ENCODE peak calls at places on chromosomes 12 and 14, in six cellular contexts. One of them, this sample, is unnamed.

GRCh38 chr12:32181498-32182175 is 75.0 kb downstream of the BICD1 start:
- DNase-seq in sigmoid colon: no peak
- DNase-seq in breast epithelium: no peak
- DNase-seq in suprapubic skin: no peak
- DNase-seq in transverse colon: no peak
- DNase-seq in HL-60: no peak
- DNase-seq in this sample: peak; percentile 15

GRCh38 chr14:104957146-104958113 is 20.7 kb downstream of the AHNAK2 start:
- DNase-seq in sigmoid colon: no peak
- DNase-seq in breast epithelium: no peak
- DNase-seq in suprapubic skin: no peak
- DNase-seq in transverse colon: no peak
- DNase-seq in HL-60: no peak
- DNase-seq in this sample: no peak

GRCh38 chr12:22042981-22043669 is 2.9 kb upstream of the CMAS start:
- DNase-seq in sigmoid colon: no peak
- DNase-seq in breast epithelium: no peak
- DNase-seq in suprapubic skin: no peak
- DNase-seq in transverse colon: no peak
- DNase-seq in HL-60: peak; percentile 51
- DNase-seq in this sample: no peak

GRCh38 chr14:68449565-68450295 is 343.1 kb downstream of the ZFP36L1 start:
- DNase-seq in sigmoid colon: no peak
- DNase-seq in breast epithelium: no peak
- DNase-seq in suprapubic skin: no peak
- DNase-seq in transverse colon: no peak
- DNase-seq in HL-60: no peak
- DNase-seq in this sample: no peak

GRCh38 chr14:44149597-44149996 is 357.5 kb downstream of the FSCB start:
- DNase-seq in sigmoid colon: no peak
- DNase-seq in breast epithelium: no peak
- DNase-seq in suprapubic skin: no peak
- DNase-seq in transverse colon: no peak
- DNase-seq in HL-60: no peak
- DNase-seq in this sample: no peak

GRCh38 chr14:105026033-105026785 is 5.3 kb upstream of the CDCA4 start:
- DNase-seq in sigmoid colon: no peak
- DNase-seq in breast epithelium: no peak
- DNase-seq in suprapubic skin: no peak
- DNase-seq in transverse colon: no peak
- DNase-seq in HL-60: peak; percentile 49
- DNase-seq in this sample: no peak

GRCh38 chr12:100675432-100675831 is 101.9 kb downstream of the GAS2L3 start:
- DNase-seq in sigmoid colon: no peak
- DNase-seq in breast epithelium: no peak
- DNase-seq in suprapubic skin: no peak
- DNase-seq in transverse colon: peak; percentile 14
- DNase-seq in HL-60: no peak
- DNase-seq in this sample: no peak

GRCh38 chr12:5905757-5906156 is 39.3 kb downstream of the ANO2 start:
- DNase-seq in sigmoid colon: no peak
- DNase-seq in breast epithelium: no peak
- DNase-seq in suprapubic skin: no peak
- DNase-seq in transverse colon: no peak
- DNase-seq in HL-60: no peak
- DNase-seq in this sample: no peak

GRCh38 chr12:109880938-109881337 is 597 bp upstream of the GLTP start:
- DNase-seq in sigmoid colon: no peak
- DNase-seq in breast epithelium: no peak
- DNase-seq in suprapubic skin: no peak
- DNase-seq in transverse colon: no peak
- DNase-seq in HL-60: no peak
- DNase-seq in this sample: no peak

GRCh38 chr14:102760485-102761193 is 16.6 kb upstream of the TRAF3 start:
- DNase-seq in sigmoid colon: no peak
- DNase-seq in breast epithelium: no peak
- DNase-seq in suprapubic skin: no peak
- DNase-seq in transverse colon: no peak
- DNase-seq in HL-60: no peak
- DNase-seq in this sample: no peak

GRCh38 chr14:72822946-72823611 is 70.8 kb downstream of the DPF3 start:
- DNase-seq in sigmoid colon: no peak
- DNase-seq in breast epithelium: no peak
- DNase-seq in suprapubic skin: peak; percentile 16
- DNase-seq in transverse colon: no peak
- DNase-seq in HL-60: no peak
- DNase-seq in this sample: no peak

GRCh38 chr12:23128462-23128861 is 503.5 kb downstream of the ETNK1 start:
- DNase-seq in sigmoid colon: no peak
- DNase-seq in breast epithelium: no peak
- DNase-seq in suprapubic skin: no peak
- DNase-seq in transverse colon: no peak
- DNase-seq in HL-60: no peak
- DNase-seq in this sample: no peak

GRCh38 chr12:56897844-56898341 is 36.3 kb downstream of the SDR9C7 start:
- DNase-seq in sigmoid colon: no peak
- DNase-seq in breast epithelium: no peak
- DNase-seq in suprapubic skin: no peak
- DNase-seq in transverse colon: no peak
- DNase-seq in HL-60: no peak
- DNase-seq in this sample: peak; percentile 71

GRCh38 chr12:98968896-98969295 is 323.8 kb downstream of the APAF1 start:
- DNase-seq in sigmoid colon: peak; percentile 63
- DNase-seq in breast epithelium: no peak
- DNase-seq in suprapubic skin: no peak
- DNase-seq in transverse colon: no peak
- DNase-seq in HL-60: no peak
- DNase-seq in this sample: no peak

GRCh38 chr14:59166258-59166657 is 22.2 kb upstream of the DAAM1 start:
- DNase-seq in sigmoid colon: no peak
- DNase-seq in breast epithelium: no peak
- DNase-seq in suprapubic skin: no peak
- DNase-seq in transverse colon: no peak
- DNase-seq in HL-60: no peak
- DNase-seq in this sample: no peak

GRCh38 chr14:60356921-60357550 is 108.0 kb downstream of the PPM1A start:
- DNase-seq in sigmoid colon: no peak
- DNase-seq in breast epithelium: no peak
- DNase-seq in suprapubic skin: no peak
- DNase-seq in transverse colon: no peak
- DNase-seq in HL-60: no peak
- DNase-seq in this sample: no peak

GRCh38 chr14:68479247-68479646 is 313.6 kb downstream of the ZFP36L1 start:
- DNase-seq in sigmoid colon: no peak
- DNase-seq in breast epithelium: no peak
- DNase-seq in suprapubic skin: no peak
- DNase-seq in transverse colon: no peak
- DNase-seq in HL-60: no peak
- DNase-seq in this sample: no peak

GRCh38 chr12:105205322-105206048 is 30.5 kb downstream of the APPL2 start:
- DNase-seq in sigmoid colon: no peak
- DNase-seq in breast epithelium: no peak
- DNase-seq in suprapubic skin: no peak
- DNase-seq in transverse colon: peak; percentile 61
- DNase-seq in HL-60: no peak
- DNase-seq in this sample: peak; percentile 49

GRCh38 chr14:37172024-37172869 is at the start of gene SLC25A21:
- DNase-seq in sigmoid colon: peak; percentile 87
- DNase-seq in breast epithelium: peak; percentile 75
- DNase-seq in suprapubic skin: peak; percentile 66
- DNase-seq in transverse colon: peak; percentile 68
- DNase-seq in HL-60: no peak
- DNase-seq in this sample: peak; percentile 72

GRCh38 chr14:34496007-34496678 is 34.1 kb upstream of the SPTSSA start:
- DNase-seq in sigmoid colon: peak; percentile 78
- DNase-seq in breast epithelium: no peak
- DNase-seq in suprapubic skin: peak; percentile 62
- DNase-seq in transverse colon: no peak
- DNase-seq in HL-60: no peak
- DNase-seq in this sample: no peak

GRCh38 chr12:77710209-77710608 is 120.5 kb upstream of the NAV3 start:
- DNase-seq in sigmoid colon: no peak
- DNase-seq in breast epithelium: no peak
- DNase-seq in suprapubic skin: no peak
- DNase-seq in transverse colon: no peak
- DNase-seq in HL-60: no peak
- DNase-seq in this sample: no peak

GRCh38 chr12:86134571-86134970 is 121.6 kb downstream of the MGAT4C start:
- DNase-seq in sigmoid colon: no peak
- DNase-seq in breast epithelium: no peak
- DNase-seq in suprapubic skin: no peak
- DNase-seq in transverse colon: no peak
- DNase-seq in HL-60: no peak
- DNase-seq in this sample: no peak

GRCh38 chr12:96047151-96047620 is 11.8 kb upstream of the LTA4H start:
- DNase-seq in sigmoid colon: no peak
- DNase-seq in breast epithelium: no peak
- DNase-seq in suprapubic skin: no peak
- DNase-seq in transverse colon: no peak
- DNase-seq in HL-60: no peak
- DNase-seq in this sample: no peak

GRCh38 chr12:96049096-96049495 is 13.7 kb upstream of the LTA4H start:
- DNase-seq in sigmoid colon: no peak
- DNase-seq in breast epithelium: no peak
- DNase-seq in suprapubic skin: no peak
- DNase-seq in transverse colon: no peak
- DNase-seq in HL-60: no peak
- DNase-seq in this sample: no peak

GRCh38 chr12:96046543-96047137 is 11.3 kb upstream of the LTA4H start:
- DNase-seq in sigmoid colon: no peak
- DNase-seq in breast epithelium: no peak
- DNase-seq in suprapubic skin: no peak
- DNase-seq in transverse colon: no peak
- DNase-seq in HL-60: no peak
- DNase-seq in this sample: no peak

GRCh38 chr12:96048392-96048969 is 13.1 kb upstream of the LTA4H start:
- DNase-seq in sigmoid colon: no peak
- DNase-seq in breast epithelium: no peak
- DNase-seq in suprapubic skin: no peak
- DNase-seq in transverse colon: no peak
- DNase-seq in HL-60: no peak
- DNase-seq in this sample: no peak

DNA sequence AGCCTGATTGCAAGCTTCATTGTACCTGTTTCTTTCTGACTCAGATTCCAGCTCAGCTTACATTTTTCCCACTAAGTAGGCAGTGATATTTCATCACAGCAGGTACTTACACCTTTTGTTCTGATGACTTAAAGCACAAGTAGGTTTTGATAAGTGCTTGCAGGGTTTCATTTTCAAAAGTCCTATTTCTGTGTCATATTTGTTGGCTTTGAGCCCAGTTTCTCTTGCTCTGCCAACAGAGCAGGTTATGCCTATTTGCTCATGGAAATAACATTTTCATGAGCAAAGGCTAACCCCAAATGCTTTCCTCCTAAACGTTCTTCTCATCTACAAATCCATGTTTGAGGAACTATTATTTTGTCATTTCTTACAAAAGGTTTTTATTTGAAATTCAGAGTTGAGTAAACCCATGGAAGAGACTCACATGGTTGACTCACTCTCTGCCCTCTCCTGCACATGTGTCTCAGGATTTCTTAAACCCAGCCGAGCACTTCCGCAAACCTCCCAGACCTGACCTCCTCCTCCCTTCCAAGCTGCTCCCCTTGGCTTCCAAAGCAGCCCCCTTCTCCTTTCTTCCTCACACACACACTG is 12.3 kb upstream of the LTA4H start:
- DNase-seq in sigmoid colon: peak; percentile 71
- DNase-seq in breast epithelium: no peak
- DNase-seq in suprapubic skin: no peak
- DNase-seq in transverse colon: peak; percentile 21
- DNase-seq in HL-60: peak; percentile 71
- DNase-seq in this sample: no peak
- H3K4me3 ChIP-seq in sigmoid colon: no peak overlapping the region
- H3K4me3 ChIP-seq in breast epithelium: no peak overlapping the region
- H3K4me3 ChIP-seq in suprapubic skin: no peak overlapping the region
- H3K4me3 ChIP-seq in transverse colon: no peak overlapping the region
- H3K4me3 ChIP-seq in HL-60: no peak overlapping the region
- H3K4me3 ChIP-seq in this sample: no peak overlapping the region

GRCh38 chr12:53097564-53098353 is at the start of gene IGFBP6:
- DNase-seq in sigmoid colon: peak; percentile 85
- DNase-seq in breast epithelium: no peak
- DNase-seq in suprapubic skin: peak; percentile 83
- DNase-seq in transverse colon: peak; percentile 66
- DNase-seq in HL-60: no peak
- DNase-seq in this sample: no peak
- TF ChIP-seq CTCF in sigmoid colon: peak; percentile 36
- TF ChIP-seq CTCF in breast epithelium: no peak
- TF ChIP-seq CTCF in suprapubic skin: no peak
- TF ChIP-seq CTCF in transverse colon: peak; percentile 28
- TF ChIP-seq CTCF in HL-60: no peak
- TF ChIP-seq CTCF in this sample: no peak

GRCh38 chr12:10722502-10722904 is 620 bp downstream of the YBX3 start:
- DNase-seq in sigmoid colon: peak; percentile 80
- DNase-seq in breast epithelium: peak; percentile 55
- DNase-seq in suprapubic skin: no peak
- DNase-seq in transverse colon: peak; percentile 43
- DNase-seq in HL-60: peak; percentile 42
- DNase-seq in this sample: no peak
- TF ChIP-seq POLR2AphosphoS5 in sigmoid colon: no peak
- TF ChIP-seq POLR2AphosphoS5 in breast epithelium: no peak
- TF ChIP-seq POLR2AphosphoS5 in suprapubic skin: peak; percentile 41
- TF ChIP-seq POLR2AphosphoS5 in transverse colon: no peak
- TF ChIP-seq POLR2AphosphoS5 in HL-60: no peak
- TF ChIP-seq POLR2AphosphoS5 in this sample: no peak

GRCh38 chr14:85530626-85531025 is 682 bp downstream of the FLRT2 start:
- DNase-seq in sigmoid colon: no peak
- DNase-seq in breast epithelium: no peak
- DNase-seq in suprapubic skin: no peak
- DNase-seq in transverse colon: no peak
- DNase-seq in HL-60: no peak
- DNase-seq in this sample: no peak

GRCh38 chr14:85531594-85532391 is 1.8 kb downstream of the FLRT2 start:
- DNase-seq in sigmoid colon: peak; percentile 83
- DNase-seq in breast epithelium: peak; percentile 59
- DNase-seq in suprapubic skin: peak; percentile 84
- DNase-seq in transverse colon: no peak
- DNase-seq in HL-60: no peak
- DNase-seq in this sample: peak; percentile 26

GRCh38 chr14:85532570-85532969 is 2.6 kb downstream of the FLRT2 start:
- DNase-seq in sigmoid colon: no peak
- DNase-seq in breast epithelium: no peak
- DNase-seq in suprapubic skin: no peak
- DNase-seq in transverse colon: no peak
- DNase-seq in HL-60: no peak
- DNase-seq in this sample: no peak

GRCh38 chr14:85529803-85530574 is at the start of gene FLRT2:
- DNase-seq in sigmoid colon: peak; percentile 74
- DNase-seq in breast epithelium: no peak
- DNase-seq in suprapubic skin: peak; percentile 83
- DNase-seq in transverse colon: no peak
- DNase-seq in HL-60: no peak
- DNase-seq in this sample: no peak

DNA sequence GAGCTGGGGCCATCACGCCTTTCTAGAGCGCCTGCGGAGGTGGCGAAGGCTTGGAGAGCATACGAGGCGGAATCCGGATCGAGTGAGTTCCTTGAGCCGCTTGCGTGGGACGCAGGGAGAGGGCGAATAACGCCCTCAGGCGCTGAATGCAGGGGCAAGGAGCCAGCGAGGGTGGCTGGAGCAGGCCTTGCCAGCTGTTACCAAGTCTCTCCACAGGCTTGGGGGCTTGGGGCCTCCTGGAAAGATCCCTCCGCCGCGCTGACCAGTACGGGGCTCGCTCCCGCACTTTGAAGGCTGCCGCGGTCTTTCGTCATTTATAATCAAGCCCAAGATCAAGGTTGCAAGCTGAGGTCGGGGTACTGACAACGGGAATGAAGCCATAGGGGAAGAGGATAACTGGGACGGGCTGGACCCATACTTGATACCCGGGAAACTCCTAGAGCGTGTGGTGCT is 1.2 kb downstream of the FLRT2 start:
- DNase-seq in sigmoid colon: peak; percentile 66
- DNase-seq in breast epithelium: peak; percentile 52
- DNase-seq in suprapubic skin: peak; percentile 78
- DNase-seq in transverse colon: no peak
- DNase-seq in HL-60: no peak
- DNase-seq in this sample: peak; percentile 7
- H3K4me3 ChIP-seq in sigmoid colon: peak overlapping the region; percentile 63
- H3K4me3 ChIP-seq in breast epithelium: peak overlapping the region; percentile 62
- H3K4me3 ChIP-seq in suprapubic skin: peak overlapping the region; percentile 78
- H3K4me3 ChIP-seq in transverse colon: peak overlapping the region; percentile 40
- H3K4me3 ChIP-seq in HL-60: peak overlapping the region; percentile 32
- H3K4me3 ChIP-seq in this sample: peak overlapping the region; percentile 49

This sample was measured in prostate gland.